ENCODE peak calls at places on chromosomes 5 and 9, in five cellular contexts. A is IMR-90, C is GM23248, Y is fibroblast of lung, O is PC-3. I is an unnamed sample.

GRCh38 chr5:149022200-149022599 is 40.7 kb downstream of the SH3TC2 start:
- DNase-seq in Y (no peak), O (no peak), C (no peak), A (no peak), I (no peak)

GRCh38 chr5:177366528-177367322 is 9.0 kb downstream of the RGS14 start:
- DNase-seq in C (peak; percentile 92), O (no peak), A (peak; percentile 68), Y (peak; percentile 75), I (peak; percentile 77)

GRCh38 chr5:138989720-138990119 is 114.6 kb upstream of the LRRTM2 start:
- DNase-seq in C (peak; percentile 88), A (peak; percentile 76), Y (peak; percentile 77), O (peak; percentile 1), I (peak; percentile 10)

GRCh38 chr5:11573140-11573800 is 331.0 kb downstream of the CTNND2 start:
- DNase-seq in Y (no peak), O (no peak), C (no peak), A (no peak), I (no peak)

GRCh38 chr5:17912794-17913193 is 278.5 kb downstream of the TAF11L14 start:
- DNase-seq in C (no peak), A (no peak), Y (no peak), O (no peak), I (no peak)

GRCh38 chr9:128724744-128725211 is 851 bp upstream of the ZDHHC12 start:
- DNase-seq in O (peak; percentile 72), C (peak; percentile 64), A (peak; percentile 64), Y (peak; percentile 78), I (peak; percentile 45)

GRCh38 chr5:92470770-92471169 is 1087.7 kb upstream of the ARRDC3 start:
- DNase-seq in A (no peak), C (no peak), Y (no peak), O (no peak), I (no peak)

GRCh38 chr9:128321879-128322341 is 337 bp downstream of the TRUB2 start:
- DNase-seq in Y (no peak), C (no peak), A (no peak), O (no peak), I (no peak)

GRCh38 chr5:61262080-61262479 is 70.0 kb upstream of the ZSWIM6 start:
- DNase-seq in Y (no peak), C (no peak), O (no peak), A (no peak), I (no peak)

GRCh38 chr9:95167998-95168397 is 149.5 kb downstream of the FANCC start:
- DNase-seq in O (peak; percentile 87), Y (peak; percentile 88), A (peak; percentile 97), C (peak; percentile 89), I (peak; percentile 95)

GRCh38 chr9:89684912-89685636 is 80.3 kb downstream of the GADD45G start:
- DNase-seq in C (no peak), Y (no peak), A (no peak), O (no peak), I (no peak)

GRCh38 chr9:38263534-38263933 is 129.0 kb upstream of the ALDH1B1 start:
- DNase-seq in O (peak; percentile 52), C (peak; percentile 45), Y (peak; percentile 36), A (peak; percentile 48), I (peak; percentile 48)

GRCh38 chr5:177419045-177419444 is 7.4 kb upstream of the GRK6 start:
- DNase-seq in C (peak; percentile 46), A (peak; percentile 81), O (no peak), Y (peak; percentile 37), I (peak; percentile 52)

GRCh38 chr5:39439582-39439981 is 14.8 kb upstream of the DAB2 start:
- DNase-seq in O (no peak), C (no peak), A (no peak), Y (no peak), I (no peak)

GRCh38 chr5:1052641-1053390 is 44.2 kb downstream of the NKD2 start:
- DNase-seq in Y (no peak), C (no peak), A (no peak), O (no peak), I (no peak)

GRCh38 chr9:105205787-105206511 is 38.5 kb upstream of the SLC44A1 start:
- DNase-seq in O (peak; percentile 32), Y (peak; percentile 94), C (peak; percentile 94), A (peak; percentile 94), I (peak; percentile 94)

GRCh38 chr9:105204416-105204815 is 40.0 kb upstream of the SLC44A1 start:
- DNase-seq in Y (peak; percentile 57), O (no peak), A (no peak), C (peak; percentile 68), I (no peak)

GRCh38 chr9:105206821-105207699 is 37.4 kb upstream of the SLC44A1 start:
- DNase-seq in Y (no peak), C (peak; percentile 73), A (peak; percentile 50), O (peak; percentile 69), I (peak; percentile 49)
- H3K9ac ChIP-seq in Y (no peak overlapping the region), C (peak overlapping the region; percentile 66), A (no peak overlapping the region), O (no peak overlapping the region), I (peak overlapping the region; percentile 82)

DNA sequence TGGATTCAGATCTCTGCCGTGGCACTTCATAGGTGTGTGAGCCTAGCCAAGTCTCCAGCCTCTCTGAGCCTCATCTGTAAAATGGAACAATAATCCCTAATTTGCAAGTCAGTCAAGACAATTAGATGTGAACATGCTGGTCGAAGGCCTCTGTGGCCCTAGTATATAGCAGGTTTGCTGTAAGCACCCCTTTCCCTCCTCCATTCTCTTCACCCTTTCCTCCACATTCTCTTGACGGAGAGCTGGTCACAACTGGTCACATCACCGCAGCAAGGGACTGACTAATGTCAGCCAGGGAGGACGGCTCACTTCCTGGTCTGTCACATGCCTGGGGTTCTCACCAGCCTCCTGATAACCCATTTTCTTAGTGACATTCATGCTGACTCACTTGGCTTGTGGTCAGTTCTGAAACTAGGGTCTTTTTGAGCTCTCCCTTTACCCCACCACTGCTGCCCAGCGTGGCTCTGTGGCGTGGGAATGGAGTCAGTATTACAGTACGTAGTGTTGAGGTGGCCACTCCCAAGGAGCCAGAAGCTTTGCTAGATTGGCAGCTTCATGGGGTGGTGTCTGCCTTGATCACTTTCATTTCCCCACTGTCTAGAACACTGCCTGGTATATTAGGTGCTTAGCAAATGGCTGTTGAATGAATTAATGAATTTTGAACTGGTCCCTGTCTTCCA is 47.8 kb downstream of the ERGIC1 start:
- DNase-seq in C (peak; percentile 78), A (peak; percentile 86), O (peak; percentile 68), Y (peak; percentile 82), I (no peak)
- H3K9ac ChIP-seq in C (peak overlapping the region; percentile 52), A (peak overlapping the region; percentile 3), O (peak overlapping the region; percentile 58), Y (no peak overlapping the region), I (peak overlapping the region; percentile 35)

DNA sequence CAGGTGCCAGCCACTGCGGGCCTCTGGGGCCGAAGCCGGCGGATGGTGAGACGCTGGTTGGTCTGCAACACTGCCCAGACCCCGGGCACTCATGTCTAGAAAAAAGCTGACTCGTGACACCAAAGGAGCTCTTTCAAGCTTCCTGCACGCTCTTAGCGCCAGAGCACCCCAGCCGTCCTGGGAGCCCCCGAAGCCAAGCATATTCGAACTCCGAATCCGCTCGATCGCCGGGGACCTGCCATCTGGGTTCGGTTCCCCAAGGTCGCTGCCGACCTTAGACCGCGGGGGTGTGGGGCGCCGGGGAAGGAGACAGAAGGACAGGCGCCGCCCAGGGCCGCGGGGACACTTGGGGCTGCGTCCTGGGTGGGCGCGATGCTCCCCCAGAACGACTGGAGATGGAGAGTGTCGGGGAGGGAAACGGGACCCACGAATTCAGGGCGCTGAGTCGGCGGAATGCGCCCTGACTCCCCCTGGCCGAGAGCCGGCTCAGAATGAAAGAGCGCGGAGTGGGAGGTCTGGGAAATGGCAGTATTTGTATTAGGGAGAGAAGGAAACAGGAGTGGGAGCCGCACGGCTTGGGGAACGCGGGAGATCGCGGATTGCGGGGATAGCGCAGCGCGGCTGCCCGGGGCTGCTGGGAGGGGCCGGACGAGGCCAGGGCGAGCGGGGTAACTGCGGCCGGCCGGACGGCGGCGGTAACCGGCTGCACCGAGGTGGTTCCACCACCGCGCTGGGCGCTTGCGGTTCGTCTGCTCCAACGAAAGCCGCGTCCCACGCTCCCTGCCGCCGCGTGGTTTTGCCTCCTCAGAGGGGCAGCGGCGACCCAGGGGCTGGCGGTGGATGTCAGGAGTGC is 20.1 kb upstream of the MARCHF6 start:
- DNase-seq in O (peak; percentile 52), Y (peak; percentile 46), A (peak; percentile 26), C (peak; percentile 71), I (peak; percentile 61)
- H3K9ac ChIP-seq in O (peak overlapping the region; percentile 12), Y (peak overlapping the region; percentile 54), A (peak overlapping the region; percentile 66), C (peak overlapping the region; percentile 55), I (peak overlapping the region; percentile 89)

GRCh38 chr5:140116716-140117115 is 2.8 kb downstream of the PURA start:
- DNase-seq in Y (no peak), A (no peak), C (peak; percentile 8), O (peak; percentile 53), I (no peak)

GRCh38 chr5:140114341-140115185 is 654 bp downstream of the PURA start:
- DNase-seq in Y (peak; percentile 69), O (peak; percentile 62), A (peak; percentile 55), C (peak; percentile 77), I (peak; percentile 74)

GRCh38 chr5:140113180-140113698 is 670 bp upstream of the PURA start:
- DNase-seq in A (no peak), C (peak; percentile 39), Y (no peak), O (no peak), I (peak; percentile 32)

GRCh38 chr5:140113699-140114263 is at the start of gene PURA:
- DNase-seq in C (peak; percentile 97), A (peak; percentile 92), O (peak; percentile 94), Y (peak; percentile 86), I (peak; percentile 98)

GRCh38 chr5:140115186-140115500 is 1.2 kb downstream of the PURA start:
- DNase-seq in A (no peak), O (no peak), C (peak; percentile 39), Y (no peak), I (no peak)
- H3K9ac ChIP-seq in A (peak overlapping the region; percentile 88), O (peak overlapping the region; percentile 81), C (peak overlapping the region; percentile 89), Y (no peak overlapping the region), I (peak overlapping the region; percentile 90)

GRCh38 chr5:102802704-102803458 is 47.8 kb downstream of the PAM start:
- DNase-seq in O (no peak), C (no peak), A (no peak), Y (no peak), I (no peak)

GRCh38 chr5:102811962-102812361 is 56.9 kb downstream of the PAM start:
- DNase-seq in Y (peak; percentile 52), O (peak; percentile 96), C (peak; percentile 50), A (peak; percentile 82), I (peak; percentile 31)

GRCh38 chr5:102813740-102814139 is 58.6 kb downstream of the PAM start:
- DNase-seq in O (no peak), C (no peak), A (no peak), Y (no peak), I (no peak)

GRCh38 chr5:102809033-102809432 is 53.9 kb downstream of the PAM start:
- DNase-seq in Y (peak; percentile 33), O (no peak), A (no peak), C (peak; percentile 62), I (peak; percentile 28)

GRCh38 chr5:102807878-102808502 is 52.9 kb downstream of the PAM start:
- DNase-seq in O (no peak), Y (peak; percentile 82), C (peak; percentile 31), A (peak; percentile 79), I (no peak)
- H3K9ac ChIP-seq in O (no peak overlapping the region), Y (no peak overlapping the region), C (no peak overlapping the region), A (no peak overlapping the region), I (no peak overlapping the region)

GRCh38 chr5:151612689-151613427 is 21.7 kb upstream of the FAT2 start:
- DNase-seq in A (peak; percentile 11), C (peak; percentile 7), Y (peak; percentile 62), O (peak; percentile 83), I (no peak)
- H3K9ac ChIP-seq in A (no peak overlapping the region), C (no peak overlapping the region), Y (no peak overlapping the region), O (no peak overlapping the region), I (no peak overlapping the region)

DNA sequence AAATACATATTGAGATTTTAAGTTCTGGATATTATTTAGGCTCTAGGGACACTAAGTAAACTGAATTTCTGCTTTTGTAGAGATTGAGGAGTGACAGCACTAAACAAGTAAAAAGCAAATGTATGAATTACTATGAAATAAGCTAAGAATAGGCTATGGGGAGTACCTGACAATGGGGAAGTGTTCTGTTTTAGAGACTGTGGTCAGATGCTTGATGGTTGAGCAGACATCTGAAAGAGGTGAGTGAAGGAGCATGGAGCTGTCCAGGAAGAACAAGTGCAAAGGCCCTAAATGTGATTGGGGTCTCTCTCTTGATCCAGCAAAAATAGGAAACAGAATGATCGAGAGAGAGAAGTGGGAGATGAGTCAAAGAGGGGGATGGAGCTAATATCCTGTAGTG is 111.7 kb downstream of the JAKMIP2 start:
- DNase-seq in C (no peak), Y (no peak), A (no peak), O (no peak), I (no peak)
- H3K9ac ChIP-seq in C (no peak overlapping the region), Y (no peak overlapping the region), A (no peak overlapping the region), O (no peak overlapping the region), I (no peak overlapping the region)

I was measured in adipocyte.